ENCODE peak calls at places on chromosomes 7 and 10, in six cellular contexts. V, U, Z, C, T and P are unnamed samples.

GRCh38 chr7:80622531-80622930 is 15.9 kb upstream of the CD36 start:
- DNase-seq in V (no peak), U (no peak), Z (peak), C (peak), T (no peak), P (no peak)

GRCh38 chr10:34748767-34749166 is 66.3 kb downstream of the PARD3 start:
- DNase-seq in V (no peak), U (no peak), Z (no peak), C (no peak), T (no peak), P (no peak)

GRCh38 chr7:128304212-128304611 is 39.5 kb downstream of the RBM28 start:
- DNase-seq in V (peak), U (no peak), Z (peak), C (no peak), T (no peak), P (no peak)

GRCh38 chr7:12923971-12924370 is 236.5 kb downstream of the ARL4A start:
- DNase-seq in V (no peak), U (no peak), Z (no peak), C (no peak), T (no peak), P (no peak)

GRCh38 chr10:102502029-102502336 is 529 bp downstream of the ACTR1A start:
- DNase-seq in V (peak), U (peak), Z (peak), C (peak), T (peak), P (peak)

GRCh38 chr7:138363721-138364120 is 96.3 kb upstream of the TRIM24 start:
- DNase-seq in V (no peak), U (no peak), Z (no peak), C (no peak), T (no peak), P (no peak)

GRCh38 chr10:119479532-119479931 is 63.0 kb downstream of the RGS10 start:
- DNase-seq in V (no peak), U (no peak), Z (no peak), C (no peak), T (no peak), P (no peak)

GRCh38 chr10:74913321-74913980 is 87.1 kb downstream of the KAT6B start:
- DNase-seq in V (no peak), U (no peak), Z (no peak), C (no peak), T (no peak), P (no peak)

GRCh38 chr10:31620236-31621151 is 301.5 kb downstream of the ZEB1 start:
- DNase-seq in V (no peak), U (no peak), Z (peak), C (no peak), T (no peak), P (peak)

GRCh38 chr7:50614721-50615518 is 49.7 kb upstream of the DDC start:
- DNase-seq in V (peak), U (no peak), Z (no peak), C (no peak), T (peak), P (no peak)

GRCh38 chr7:39741942-39742623 is 118.7 kb downstream of the RALA start:
- DNase-seq in V (no peak), U (peak), Z (peak), C (no peak), T (no peak), P (peak)

GRCh38 chr10:86520871-86521619 is 547 bp downstream of the WAPL start:
- DNase-seq in V (peak), U (peak), Z (peak), C (peak), T (peak), P (peak)